ENCODE peak calls at places on chromosomes 5 and 9, in four cellular contexts. W, R, A and Z are unnamed samples.

GRCh38 chr9:91682806-91683205 is 259.2 kb upstream of the NFIL3 start:
- DNase-seq in W (no peak), R (no peak), A (no peak), Z (no peak)

GRCh38 chr9:34252670-34253459 is 74.0 kb downstream of the UBAP1 start:
- DNase-seq in W (peak), R (peak), A (peak), Z (peak)

GRCh38 chr5:1322036-1322903 is 22.6 kb downstream of the CLPTM1L start:
- DNase-seq in W (no peak), R (no peak), A (no peak), Z (no peak)

GRCh38 chr9:89674667-89675402 is 70.0 kb downstream of the GADD45G start:
- DNase-seq in W (no peak), R (no peak), A (no peak), Z (no peak)

GRCh38 chr5:112594060-112594850 is 143.4 kb upstream of the APC start:
- DNase-seq in W (no peak), R (no peak), A (peak), Z (no peak)

GRCh38 chr9:16367605-16368424 is 502.7 kb downstream of the BNC2 start:
- DNase-seq in W (no peak), R (no peak), A (no peak), Z (no peak)

GRCh38 chr5:174972291-174972690 is 247.9 kb downstream of the MSX2 start:
- DNase-seq in W (no peak), R (no peak), A (no peak), Z (no peak)

GRCh38 chr9:135251331-135251761 is 163.9 kb downstream of the OLFM1 start:
- DNase-seq in W (no peak), R (no peak), A (no peak), Z (no peak)

GRCh38 chr5:44664711-44665100 is 144.0 kb upstream of the MRPS30 start:
- DNase-seq in W (no peak), R (no peak), A (no peak), Z (no peak)

GRCh38 chr9:91376239-91376638 is 14.5 kb upstream of the AUH start:
- DNase-seq in W (no peak), R (no peak), A (no peak), Z (no peak)

GRCh38 chr5:123421773-123422172 is 1.4 kb downstream of the CEP120 start:
- DNase-seq in W (no peak), R (no peak), A (no peak), Z (no peak)

GRCh38 chr9:127697575-127697974 is 9.2 kb upstream of the CFAP157 start:
- DNase-seq in W (no peak), R (no peak), A (no peak), Z (no peak)

GRCh38 chr9:104247899-104248460 is 153.9 kb downstream of the SMC2 start:
- DNase-seq in W (no peak), R (no peak), A (no peak), Z (no peak)

GRCh38 chr5:124866355-124867063 is 120.1 kb upstream of the ZNF608 start:
- DNase-seq in W (no peak), R (no peak), A (no peak), Z (no peak)

GRCh38 chr9:100515578-100516494 is 42.9 kb downstream of the TMEFF1 start:
- DNase-seq in W (no peak), R (no peak), A (no peak), Z (no peak)

GRCh38 chr5:930853-931252 is 38.2 kb downstream of the TRIP13 start:
- DNase-seq in W (no peak), R (no peak), A (no peak), Z (no peak)

GRCh38 chr9:76985581-76985980 is 33.9 kb upstream of the FOXB2 start:
- DNase-seq in W (no peak), R (no peak), A (no peak), Z (no peak)

GRCh38 chr9:2210201-2210600 is 195.1 kb downstream of the SMARCA2 start:
- DNase-seq in W (no peak), R (no peak), A (no peak), Z (no peak)

GRCh38 chr5:30438785-30439184 is 754.7 kb upstream of the CDH6 start:
- DNase-seq in W (no peak), R (no peak), A (no peak), Z (no peak)

GRCh38 chr5:179624841-179625271 is 1.4 kb upstream of the HNRNPH1 start:
- DNase-seq in W (no peak), R (no peak), A (no peak), Z (no peak)

GRCh38 chr9:78563269-78563668 is 266.3 kb downstream of the PSAT1 start:
- DNase-seq in W (no peak), R (no peak), A (no peak), Z (no peak)

GRCh38 chr9:133945314-133945975 is 46.7 kb downstream of the VAV2 start:
- DNase-seq in W (no peak), R (no peak), A (no peak), Z (no peak)

GRCh38 chr5:5900350-5900749 is 477.9 kb downstream of the ICE1 start:
- DNase-seq in W (no peak), R (no peak), A (no peak), Z (no peak)

GRCh38 chr5:103542441-103542840 is 20.1 kb downstream of the NUDT12 start:
- DNase-seq in W (no peak), R (no peak), A (no peak), Z (no peak)

GRCh38 chr5:142548739-142549275 is 137.1 kb downstream of the FGF1 start:
- DNase-seq in W (no peak), R (no peak), A (peak), Z (no peak)

GRCh38 chr9:71929223-71929622 is 17.8 kb downstream of the C9orf85 start:
- DNase-seq in W (no peak), R (no peak), A (no peak), Z (no peak)

GRCh38 chr5:96588551-96588950 is 73.6 kb upstream of the CAST start:
- DNase-seq in W (no peak), R (no peak), A (no peak), Z (no peak)

GRCh38 chr5:151183451-151184245 is 26.1 kb upstream of the ANXA6 start:
- DNase-seq in W (no peak), R (no peak), A (no peak), Z (no peak)

GRCh38 chr9:126307306-126308061 is 19.1 kb upstream of the MVB12B start:
- DNase-seq in W (no peak), R (no peak), A (no peak), Z (no peak)

GRCh38 chr5:74543162-74543995 is 97.1 kb downstream of the ENC1 start:
- DNase-seq in W (no peak), R (no peak), A (peak), Z (no peak)

GRCh38 chr5:68134033-68134668 is 81.4 kb upstream of the PIK3R1 start:
- DNase-seq in W (no peak), R (no peak), A (no peak), Z (no peak)

GRCh38 chr9:94649100-94649855 is 10.0 kb upstream of the FBP1 start:
- DNase-seq in W (no peak), R (no peak), A (no peak), Z (no peak)

GRCh38 chr5:35136386-35136785 is 88.6 kb upstream of the AGXT2 start:
- DNase-seq in W (no peak), R (no peak), A (peak), Z (no peak)

GRCh38 chr9:12696931-12697622 is 3.9 kb downstream of the TYRP1 start:
- DNase-seq in W (no peak), R (no peak), A (no peak), Z (no peak)

GRCh38 chr5:51395666-51396356 is 12.6 kb downstream of the ISL1 start:
- DNase-seq in W (no peak), R (no peak), A (no peak), Z (no peak)

GRCh38 chr9:20558609-20559016 is 63.7 kb downstream of the MLLT3 start:
- DNase-seq in W (no peak), R (no peak), A (peak), Z (no peak)

GRCh38 chr5:112784726-112785125 is 47.0 kb downstream of the APC start:
- DNase-seq in W (no peak), R (no peak), A (no peak), Z (no peak)